ENCODE peak calls at places on chromosomes 3 and 15, in six cellular contexts. One of them, this sample, is unnamed.

GRCh38 chr3:162764672-162765071 is 1268.1 kb downstream of the OTOL1 start:
- DNase-seq in midbrain: no peak
- DNase-seq in stimulated activated CD8-positive, alpha-beta memory T cell treated with anti-CD3 and anti-CD28 coated beads, Interleukin-15, amount 100 ng/mL, for 48 hours: no peak
- DNase-seq in HT-29: no peak
- DNase-seq in iris pigment epithelial cell: peak; percentile 9
- DNase-seq in naive thymus-derived CD8-positive, alpha-beta T cell: no peak
- DNase-seq in this sample: no peak

GRCh38 chr3:125123906-125124305 is 68.1 kb upstream of the HEG1 start:
- DNase-seq in HT-29: no peak
- DNase-seq in midbrain: no peak
- DNase-seq in iris pigment epithelial cell: peak; percentile 73
- DNase-seq in stimulated activated CD8-positive, alpha-beta memory T cell treated with anti-CD3 and anti-CD28 coated beads, Interleukin-15, amount 100 ng/mL, for 48 hours: no peak
- DNase-seq in naive thymus-derived CD8-positive, alpha-beta T cell: no peak
- DNase-seq in this sample: peak; percentile 51

GRCh38 chr3:157611176-157611575 is 108.0 kb upstream of the VEPH1 start:
- DNase-seq in naive thymus-derived CD8-positive, alpha-beta T cell: no peak
- DNase-seq in HT-29: no peak
- DNase-seq in iris pigment epithelial cell: no peak
- DNase-seq in midbrain: no peak
- DNase-seq in stimulated activated CD8-positive, alpha-beta memory T cell treated with anti-CD3 and anti-CD28 coated beads, Interleukin-15, amount 100 ng/mL, for 48 hours: no peak
- DNase-seq in this sample: no peak

GRCh38 chr3:162217603-162218002 is 721.0 kb downstream of the OTOL1 start:
- DNase-seq in naive thymus-derived CD8-positive, alpha-beta T cell: no peak
- DNase-seq in iris pigment epithelial cell: no peak
- DNase-seq in midbrain: peak; percentile 10
- DNase-seq in HT-29: no peak
- DNase-seq in stimulated activated CD8-positive, alpha-beta memory T cell treated with anti-CD3 and anti-CD28 coated beads, Interleukin-15, amount 100 ng/mL, for 48 hours: no peak
- DNase-seq in this sample: peak; percentile 12

GRCh38 chr15:60661075-60661645 is 182.2 kb upstream of the ICE2 start:
- DNase-seq in naive thymus-derived CD8-positive, alpha-beta T cell: no peak
- DNase-seq in midbrain: no peak
- DNase-seq in stimulated activated CD8-positive, alpha-beta memory T cell treated with anti-CD3 and anti-CD28 coated beads, Interleukin-15, amount 100 ng/mL, for 48 hours: no peak
- DNase-seq in iris pigment epithelial cell: no peak
- DNase-seq in HT-29: no peak
- DNase-seq in this sample: no peak

GRCh38 chr3:73848173-73848751 is 223.5 kb upstream of the PDZRN3 start:
- DNase-seq in stimulated activated CD8-positive, alpha-beta memory T cell treated with anti-CD3 and anti-CD28 coated beads, Interleukin-15, amount 100 ng/mL, for 48 hours: no peak
- DNase-seq in midbrain: no peak
- DNase-seq in iris pigment epithelial cell: peak; percentile 30
- DNase-seq in naive thymus-derived CD8-positive, alpha-beta T cell: no peak
- DNase-seq in HT-29: peak; percentile 30
- DNase-seq in this sample: peak; percentile 29

GRCh38 chr15:51536965-51537574 is 85.5 kb downstream of the DMXL2 start:
- DNase-seq in HT-29: peak; percentile 53
- DNase-seq in midbrain: no peak
- DNase-seq in iris pigment epithelial cell: peak; percentile 45
- DNase-seq in stimulated activated CD8-positive, alpha-beta memory T cell treated with anti-CD3 and anti-CD28 coated beads, Interleukin-15, amount 100 ng/mL, for 48 hours: no peak
- DNase-seq in naive thymus-derived CD8-positive, alpha-beta T cell: no peak
- DNase-seq in this sample: peak; percentile 12

GRCh38 chr3:9749333-9749662 is 454 bp upstream of the OGG1 start:
- DNase-seq in iris pigment epithelial cell: no peak
- DNase-seq in HT-29: no peak
- DNase-seq in naive thymus-derived CD8-positive, alpha-beta T cell: no peak
- DNase-seq in midbrain: no peak
- DNase-seq in stimulated activated CD8-positive, alpha-beta memory T cell treated with anti-CD3 and anti-CD28 coated beads, Interleukin-15, amount 100 ng/mL, for 48 hours: no peak
- DNase-seq in this sample: no peak

GRCh38 chr15:38017721-38018120 is 83.3 kb downstream of the TMCO5A start:
- DNase-seq in midbrain: no peak
- DNase-seq in naive thymus-derived CD8-positive, alpha-beta T cell: no peak
- DNase-seq in HT-29: no peak
- DNase-seq in iris pigment epithelial cell: no peak
- DNase-seq in stimulated activated CD8-positive, alpha-beta memory T cell treated with anti-CD3 and anti-CD28 coated beads, Interleukin-15, amount 100 ng/mL, for 48 hours: no peak
- DNase-seq in this sample: no peak

GRCh38 chr3:156317457-156317856 is 197.1 kb downstream of the KCNAB1 start:
- DNase-seq in stimulated activated CD8-positive, alpha-beta memory T cell treated with anti-CD3 and anti-CD28 coated beads, Interleukin-15, amount 100 ng/mL, for 48 hours: no peak
- DNase-seq in iris pigment epithelial cell: peak; percentile 47
- DNase-seq in HT-29: peak; percentile 83
- DNase-seq in naive thymus-derived CD8-positive, alpha-beta T cell: no peak
- DNase-seq in midbrain: no peak
- DNase-seq in this sample: peak; percentile 75

GRCh38 chr3:31772155-31772761 is 208.8 kb downstream of the OSBPL10 start:
- DNase-seq in naive thymus-derived CD8-positive, alpha-beta T cell: no peak
- DNase-seq in HT-29: no peak
- DNase-seq in stimulated activated CD8-positive, alpha-beta memory T cell treated with anti-CD3 and anti-CD28 coated beads, Interleukin-15, amount 100 ng/mL, for 48 hours: no peak
- DNase-seq in iris pigment epithelial cell: no peak
- DNase-seq in midbrain: no peak
- DNase-seq in this sample: no peak

GRCh38 chr3:12959838-12960378 is 113.3 kb downstream of the IQSEC1 start:
- DNase-seq in naive thymus-derived CD8-positive, alpha-beta T cell: no peak
- DNase-seq in HT-29: no peak
- DNase-seq in stimulated activated CD8-positive, alpha-beta memory T cell treated with anti-CD3 and anti-CD28 coated beads, Interleukin-15, amount 100 ng/mL, for 48 hours: no peak
- DNase-seq in midbrain: no peak
- DNase-seq in iris pigment epithelial cell: no peak
- DNase-seq in this sample: no peak

GRCh38 chr3:38649500-38650247 is at the start of gene SCN5A:
- DNase-seq in stimulated activated CD8-positive, alpha-beta memory T cell treated with anti-CD3 and anti-CD28 coated beads, Interleukin-15, amount 100 ng/mL, for 48 hours: peak; percentile 25
- DNase-seq in midbrain: no peak
- DNase-seq in naive thymus-derived CD8-positive, alpha-beta T cell: peak; percentile 32
- DNase-seq in HT-29: no peak
- DNase-seq in iris pigment epithelial cell: peak; percentile 10
- DNase-seq in this sample: peak; percentile 39

GRCh38 chr3:159928071-159928491 is 60.6 kb upstream of the IL12A start:
- DNase-seq in HT-29: no peak
- DNase-seq in naive thymus-derived CD8-positive, alpha-beta T cell: no peak
- DNase-seq in midbrain: no peak
- DNase-seq in stimulated activated CD8-positive, alpha-beta memory T cell treated with anti-CD3 and anti-CD28 coated beads, Interleukin-15, amount 100 ng/mL, for 48 hours: no peak
- DNase-seq in iris pigment epithelial cell: peak; percentile 38
- DNase-seq in this sample: peak; percentile 72

GRCh38 chr3:49413338-49413734 is 1.1 kb downstream of the TCTA start:
- DNase-seq in stimulated activated CD8-positive, alpha-beta memory T cell treated with anti-CD3 and anti-CD28 coated beads, Interleukin-15, amount 100 ng/mL, for 48 hours: no peak
- DNase-seq in naive thymus-derived CD8-positive, alpha-beta T cell: no peak
- DNase-seq in iris pigment epithelial cell: no peak
- DNase-seq in midbrain: no peak
- DNase-seq in HT-29: no peak
- DNase-seq in this sample: no peak